ENCODE peak calls at places on chromosomes 4 and X, in eight cellular contexts. P is AG04450, T is ovary, D is lung, V is aorta, Y is fibroblast of lung, J is lower lobe of right lung, U is stomach. Q is an unnamed sample.

GRCh38 chr4:6548201-6548881 is 26.6 kb upstream of the MAN2B2 start:
- DNase-seq in P (no peak), T (peak), D (no peak), V (no peak), Y (peak), J (no peak), U (no peak), Q (no peak)

GRCh38 chr4:2591189-2591588 is 54.7 kb downstream of the FAM193A start:
- DNase-seq in P (no peak), T (peak), D (peak), V (no peak), Y (peak), J (no peak), U (no peak), Q (no peak)

GRCh38 chr4:185464184-185464583 is 7.3 kb downstream of the CCDC110 start:
- DNase-seq in P (no peak), T (no peak), D (no peak), V (no peak), Y (no peak), J (no peak), U (no peak), Q (no peak)

GRCh38 chrX:109902665-109903064 is 100.2 kb upstream of the TMEM164 start:
- DNase-seq in P (no peak), T (no peak), D (no peak), V (no peak), Y (peak), J (no peak), U (no peak), Q (no peak)

GRCh38 chr4:10281996-10282395 is 165.4 kb upstream of the WDR1 start:
- DNase-seq in P (no peak), T (no peak), D (no peak), V (no peak), Y (no peak), J (no peak), U (no peak), Q (no peak)

GRCh38 chrX:155966876-155967275 is 30.6 kb upstream of the IL9R start:
- DNase-seq in P (no peak), T (peak), D (no peak), V (no peak), Y (no peak), J (no peak), U (no peak), Q (no peak)

GRCh38 chr4:105840426-105841174 is 54.7 kb upstream of the NPNT start:
- DNase-seq in P (no peak), T (no peak), D (no peak), V (no peak), Y (no peak), J (no peak), U (no peak), Q (no peak)

GRCh38 chrX:46381630-46382029 is 163.6 kb downstream of the ZNF674 start:
- DNase-seq in P (no peak), T (no peak), D (no peak), V (no peak), Y (no peak), J (no peak), U (no peak), Q (no peak)

GRCh38 chrX:7706032-7706431 is 136.9 kb upstream of the VCX start:
- DNase-seq in P (no peak), T (no peak), D (no peak), V (no peak), Y (peak), J (no peak), U (no peak), Q (no peak)

GRCh38 chrX:80216086-80216485 is 201.5 kb downstream of the TBX22 start:
- DNase-seq in P (no peak), T (no peak), D (no peak), V (no peak), Y (no peak), J (no peak), U (no peak), Q (no peak)

GRCh38 chr4:138249132-138249531 is 7.0 kb upstream of the SLC7A11 start:
- DNase-seq in P (no peak), T (no peak), D (no peak), V (no peak), Y (no peak), J (no peak), U (no peak), Q (no peak)

GRCh38 chr4:37685211-37685725 is 908 bp downstream of the RELL1 start:
- DNase-seq in P (peak), T (no peak), D (no peak), V (no peak), Y (peak), J (no peak), U (no peak), Q (no peak)

GRCh38 chrX:111200327-111200726 is 70.0 kb downstream of the CAPN6 start:
- DNase-seq in P (no peak), T (no peak), D (no peak), V (no peak), Y (no peak), J (no peak), U (no peak), Q (no peak)

GRCh38 chr4:8580321-8581093 is at the start of gene GPR78:
- DNase-seq in P (no peak), T (peak), D (no peak), V (peak), Y (peak), J (peak), U (peak), Q (no peak)

DNA sequence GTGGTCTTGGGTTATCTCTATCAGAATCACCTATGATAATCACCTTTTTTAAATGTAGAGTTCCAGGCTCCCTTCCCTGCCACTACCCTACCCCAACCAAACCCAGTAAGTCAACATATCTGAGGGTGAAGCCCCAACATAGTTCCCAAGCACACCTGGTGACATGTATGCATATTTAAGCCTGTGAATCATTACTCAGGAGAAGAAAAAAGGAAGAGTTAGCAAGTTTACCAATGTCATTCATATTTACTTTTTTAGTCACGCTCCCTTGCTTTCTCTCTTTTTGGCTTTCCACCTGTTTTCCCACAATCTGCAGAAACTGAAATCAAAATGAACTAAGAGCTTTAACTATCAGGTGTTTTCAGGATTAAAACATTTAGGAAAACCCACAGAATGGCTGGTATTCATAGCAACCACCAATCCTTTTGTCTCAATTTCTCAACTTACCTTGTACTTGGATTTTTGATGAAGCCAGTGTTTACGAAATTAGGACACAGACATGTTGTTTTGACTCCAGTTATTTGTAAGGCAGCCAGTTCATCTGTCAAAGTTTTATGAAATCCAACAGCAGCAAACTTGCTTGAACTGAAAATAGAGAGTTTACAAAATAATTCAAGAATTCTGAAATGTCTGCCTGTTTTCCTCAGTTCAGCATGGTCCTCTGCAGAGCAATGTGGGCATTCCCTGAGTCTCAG is 34.0 kb downstream of the HSD17B11 start:
- DNase-seq in P (no peak), T (no peak), D (no peak), V (no peak), Y (no peak), J (no peak), U (no peak), Q (no peak)
- H3K27ac ChIP-seq in P (no peak), T (no peak), D (no peak), V (no peak), Y (no peak), J (no peak), U (no peak), Q (no peak)

DNA sequence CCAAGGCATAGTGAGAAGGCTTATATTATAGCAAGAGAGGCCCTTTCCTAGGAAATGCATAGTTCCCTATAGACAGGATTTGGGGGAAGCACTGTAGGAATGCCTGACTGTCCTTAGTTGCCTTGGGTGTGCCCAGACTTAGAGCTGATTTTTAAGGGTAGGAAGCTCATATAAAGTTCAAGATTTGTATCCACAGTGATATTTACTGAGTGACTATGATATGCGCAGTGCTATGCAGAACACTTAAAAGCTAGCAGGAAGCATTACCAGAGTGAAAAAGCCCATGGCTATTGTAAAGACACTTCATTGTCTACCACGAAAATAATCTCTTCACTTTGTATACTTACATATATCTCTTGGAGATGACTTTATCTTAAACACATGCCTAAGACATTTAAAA is 50.1 kb upstream of the IL13RA1 start:
- DNase-seq in P (no peak), T (no peak), D (no peak), V (no peak), Y (no peak), J (no peak), U (no peak), Q (no peak)
- H3K27ac ChIP-seq in P (no peak), T (no peak), D (no peak), V (no peak), Y (no peak), J (no peak), U (no peak), Q (no peak)

GRCh38 chr4:117096886-117097285 is 11.5 kb upstream of the TRAM1L1 start:
- DNase-seq in P (no peak), T (no peak), D (no peak), V (no peak), Y (no peak), J (no peak), U (no peak), Q (no peak)
- H3K27ac ChIP-seq in P (no peak), T (no peak), D (no peak), V (no peak), Y (no peak), J (no peak), U (no peak), Q (no peak)

GRCh38 chr4:100166297-100167034 is 23.8 kb downstream of the DDIT4L start:
- DNase-seq in P (no peak), T (no peak), D (no peak), V (no peak), Y (no peak), J (no peak), U (no peak), Q (no peak)

GRCh38 chr4:100168521-100168920 is 21.7 kb downstream of the DDIT4L start:
- DNase-seq in P (no peak), T (no peak), D (no peak), V (no peak), Y (peak), J (no peak), U (no peak), Q (no peak)

GRCh38 chr4:100162027-100162685 is 28.1 kb downstream of the DDIT4L start:
- DNase-seq in P (no peak), T (no peak), D (no peak), V (no peak), Y (no peak), J (no peak), U (no peak), Q (no peak)

GRCh38 chr4:100164808-100165760 is 25.2 kb downstream of the DDIT4L start:
- DNase-seq in P (no peak), T (no peak), D (no peak), V (no peak), Y (no peak), J (no peak), U (no peak), Q (no peak)

DNA sequence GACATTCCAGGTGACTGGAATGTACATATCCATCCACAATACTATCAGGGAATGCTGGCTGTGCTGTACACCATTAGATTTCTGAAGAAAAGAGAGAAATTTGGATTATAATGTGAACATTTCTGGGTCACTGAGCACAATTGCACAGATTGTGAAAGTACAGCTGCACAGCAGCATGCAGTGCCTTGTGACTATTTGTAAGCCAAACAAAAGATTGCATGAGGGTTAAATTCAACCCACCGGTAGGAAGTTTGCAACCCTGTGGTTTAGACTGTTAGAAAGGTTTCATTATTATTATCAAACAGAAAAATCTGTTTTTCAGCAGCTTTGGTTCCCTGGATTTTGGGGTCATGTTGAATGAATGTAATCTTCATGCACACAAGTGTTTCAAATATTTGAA is 24.5 kb downstream of the DDIT4L start:
- DNase-seq in P (no peak), T (no peak), D (no peak), V (no peak), Y (no peak), J (no peak), U (no peak), Q (no peak)
- H3K27ac ChIP-seq in P (no peak), T (no peak), D (no peak), V (no peak), Y (no peak), J (no peak), U (no peak), Q (no peak)

GRCh38 chr4:687975-688694 is 816 bp downstream of the SLC49A3 start:
- DNase-seq in P (no peak), T (no peak), D (no peak), V (peak), Y (no peak), J (no peak), U (peak), Q (no peak)

GRCh38 chr4:684611-685010 is 4.3 kb downstream of the SLC49A3 start:
- DNase-seq in P (no peak), T (no peak), D (no peak), V (peak), Y (no peak), J (no peak), U (no peak), Q (no peak)

GRCh38 chr4:687048-687974 is 1.6 kb downstream of the SLC49A3 start:
- DNase-seq in P (no peak), T (no peak), D (peak), V (peak), Y (peak), J (peak), U (peak), Q (no peak)

GRCh38 chr4:685681-686218 is 3.2 kb downstream of the SLC49A3 start:
- DNase-seq in P (no peak), T (no peak), D (no peak), V (peak), Y (no peak), J (no peak), U (no peak), Q (no peak)

GRCh38 chr4:686371-687040 is 2.4 kb downstream of the SLC49A3 start:
- DNase-seq in P (no peak), T (no peak), D (no peak), V (peak), Y (no peak), J (no peak), U (no peak), Q (no peak)
- H3K27ac ChIP-seq in P (no peak), T (no peak), D (peak), V (no peak), Y (no peak), J (peak), U (peak), Q (no peak)

GRCh38 chr4:118967393-118967792 is 78.7 kb downstream of the SYNPO2 start:
- DNase-seq in P (no peak), T (no peak), D (no peak), V (no peak), Y (peak), J (no peak), U (no peak), Q (no peak)
- H3K27ac ChIP-seq in P (peak), T (peak), D (peak), V (peak), Y (peak), J (peak), U (peak), Q (no peak)

Q was measured in substantia nigra.